ENCODE peak calls at places on chromosomes 7 and 10, in eight cellular contexts. K is WTC11, J is AG09319, A is progenitor cell of endocrine pancreas, O is HTR-8/SVneo, D is glutamatergic neuron, F is left colon, R is cardiac muscle cell. Z is an unnamed sample.

GRCh38 chr7:128020161-128020560 is 11.1 kb downstream of the LRRC4 start:
- DNase-seq in K (peak), J (no peak), A (no peak), O (no peak), D (no peak), F (no peak), R (no peak), Z (no peak)

GRCh38 chr10:4137299-4137698 is 352.3 kb upstream of the KLF6 start:
- DNase-seq in K (no peak), J (no peak), A (no peak), O (no peak), D (no peak), F (no peak), R (no peak), Z (no peak)

GRCh38 chr7:142434666-142435174 is 176.9 kb upstream of the PRSS58 start:
- DNase-seq in K (no peak), J (no peak), A (no peak), O (no peak), D (no peak), F (no peak), R (no peak), Z (no peak)

GRCh38 chr10:32338262-32338661 is 8.7 kb downstream of the EPC1 start:
- DNase-seq in K (no peak), J (no peak), A (no peak), O (no peak), D (no peak), F (no peak), R (no peak), Z (no peak)

GRCh38 chr10:129192344-129193128 is 274.5 kb upstream of the MGMT start:
- DNase-seq in K (no peak), J (no peak), A (no peak), O (no peak), D (no peak), F (peak), R (peak), Z (no peak)

GRCh38 chr7:155408657-155409586 is 49.0 kb upstream of the EN2 start:
- DNase-seq in K (peak), J (no peak), A (no peak), O (no peak), D (peak), F (no peak), R (no peak), Z (no peak)

GRCh38 chr7:92631067-92631829 is 41.1 kb upstream of the FAM133B start:
- DNase-seq in K (no peak), J (no peak), A (no peak), O (no peak), D (no peak), F (no peak), R (no peak), Z (no peak)

GRCh38 chr10:11178606-11179221 is 161.0 kb downstream of the CELF2 start:
- DNase-seq in K (no peak), J (no peak), A (no peak), O (no peak), D (peak), F (peak), R (peak), Z (no peak)

GRCh38 chr7:106779877-106780276 is 85.2 kb upstream of the PIK3CG start:
- DNase-seq in K (peak), J (no peak), A (peak), O (no peak), D (no peak), F (peak), R (no peak), Z (no peak)

GRCh38 chr7:85156661-85157213 is 30.1 kb downstream of the SEMA3D start:
- DNase-seq in K (no peak), J (no peak), A (no peak), O (no peak), D (no peak), F (no peak), R (no peak), Z (no peak)

Z was measured in cortex of kidney.